ENCODE peak calls at places on chromosomes 1 and 21, in four cellular contexts. N is fibroblast of lung; V is activated CD8-positive, alpha-beta T cell treated with anti-CD3 and anti-CD28 coated beads for 36 hours; Y is GM13977. H is an unnamed sample.

GRCh38 chr1:164051791-164052190 is 507.2 kb upstream of the PBX1 start:
- DNase-seq in N (no peak), V (no peak), Y (no peak), H (no peak)

GRCh38 chr1:26239936-26240335 is 5.9 kb downstream of the CEP85 start:
- DNase-seq in N (no peak), V (no peak), Y (no peak), H (no peak)

GRCh38 chr1:245272676-245273075 is 117.9 kb downstream of the KIF26B start:
- DNase-seq in N (no peak), V (no peak), Y (no peak), H (no peak)

GRCh38 chr1:7454895-7455784 is 316.0 kb upstream of the VAMP3 start:
- DNase-seq in N (peak; percentile 65), V (no peak), Y (no peak), H (no peak)

GRCh38 chr21:18940791-18941190 is 537.2 kb upstream of the TMPRSS15 start:
- DNase-seq in N (no peak), V (no peak), Y (no peak), H (no peak)

GRCh38 chr1:2259668-2260392 is 31.7 kb downstream of the SKI start:
- DNase-seq in N (no peak), V (no peak), Y (no peak), H (no peak)

GRCh38 chr1:109225248-109226077 is 11.7 kb downstream of the SARS1 start:
- DNase-seq in N (no peak), V (no peak), Y (no peak), H (no peak)

GRCh38 chr1:30868833-30869435 is 39.6 kb downstream of the SDC3 start:
- DNase-seq in N (no peak), V (peak; percentile 40), Y (peak; percentile 55), H (peak; percentile 60)

GRCh38 chr1:46342084-46342656 is 1.6 kb downstream of the NSUN4 start:
- DNase-seq in N (peak; percentile 33), V (peak; percentile 30), Y (peak; percentile 58), H (peak; percentile 65)
- TF ChIP-seq CTCF in N (peak; percentile 27), V (peak; percentile 19), Y (peak; percentile 41), H (no peak)

GRCh38 chr1:201369209-201369608 is 8.3 kb downstream of the TNNT2 start:
- DNase-seq in N (no peak), V (no peak), Y (no peak), H (no peak)
- TF ChIP-seq CTCF in N (no peak), V (no peak), Y (no peak), H (no peak)

GRCh38 chr1:236345728-236346127 is 48.4 kb upstream of the EDARADD start:
- DNase-seq in N (no peak), V (peak; percentile 20), Y (peak; percentile 23), H (peak; percentile 26)
- TF ChIP-seq CTCF in N (no peak), V (no peak), Y (peak; percentile 19), H (no peak)

GRCh38 chr1:86352096-86352495 is 44.0 kb downstream of the ODF2L start:
- DNase-seq in N (no peak), V (no peak), Y (no peak), H (no peak)

GRCh38 chr1:86356247-86356646 is 39.9 kb downstream of the ODF2L start:
- DNase-seq in N (peak; percentile 19), V (no peak), Y (no peak), H (no peak)
- TF ChIP-seq CTCF in N (no peak), V (no peak), Y (peak; percentile 18), H (no peak)

GRCh38 chr1:151920147-151920546 is 10.8 kb upstream of the THEM4 start:
- DNase-seq in N (no peak), V (no peak), Y (no peak), H (no peak)
- TF ChIP-seq CTCF in N (no peak), V (no peak), Y (no peak), H (no peak)

GRCh38 chr21:43687566-43688395 is 28.4 kb downstream of the RRP1B start:
- DNase-seq in N (no peak), V (no peak), Y (no peak), H (no peak)

GRCh38 chr21:43679951-43680350 is 20.6 kb downstream of the RRP1B start:
- DNase-seq in N (no peak), V (no peak), Y (no peak), H (no peak)

GRCh38 chr21:43681650-43682049 is 22.3 kb downstream of the RRP1B start:
- DNase-seq in N (no peak), V (no peak), Y (no peak), H (no peak)

GRCh38 chr21:43686811-43687565 is 27.6 kb downstream of the RRP1B start:
- DNase-seq in N (no peak), V (no peak), Y (no peak), H (peak; percentile 15)

GRCh38 chr21:43684424-43684823 is 25.1 kb downstream of the RRP1B start:
- DNase-seq in N (no peak), V (no peak), Y (no peak), H (no peak)
- TF ChIP-seq CTCF in N (no peak), V (no peak), Y (no peak), H (no peak)

GRCh38 chr21:35603471-35603870 is 456.9 kb downstream of the SETD4 start:
- DNase-seq in N (no peak), V (no peak), Y (no peak), H (no peak)
- TF ChIP-seq CTCF in N (no peak), V (no peak), Y (no peak), H (no peak)